ENCODE peak calls at places on chromosomes 3 and 15, in four cellular contexts. Y is lower lobe of right lung, I is suprapubic skin, U is right atrium auricular region. X is an unnamed sample.

GRCh38 chr15:28904541-28905303 is 18.9 kb downstream of the APBA2 start:
- DNase-seq in Y (no peak), I (peak), U (no peak), X (no peak)

GRCh38 chr15:36590838-36591237 is 11.4 kb downstream of the CDIN1 start:
- DNase-seq in Y (no peak), I (no peak), U (no peak), X (no peak)

GRCh38 chr3:149377408-149378111 is at the start of gene TM4SF1:
- DNase-seq in Y (peak), I (no peak), U (peak), X (peak)

GRCh38 chr3:44420676-44421075 is 56.8 kb downstream of the ZNF445 start:
- DNase-seq in Y (no peak), I (no peak), U (peak), X (no peak)

GRCh38 chr3:32374788-32375595 is 16.7 kb upstream of the CMTM7 start:
- DNase-seq in Y (no peak), I (no peak), U (peak), X (peak)

GRCh38 chr3:100810671-100811070 is 101.4 kb downstream of the TFG start:
- DNase-seq in Y (no peak), I (no peak), U (no peak), X (no peak)

GRCh38 chr3:71576966-71577459 is 6.5 kb downstream of the FOXP1 start:
- DNase-seq in Y (no peak), I (no peak), U (no peak), X (no peak)

GRCh38 chr3:152047465-152047864 is 174.0 kb downstream of the SUCNR1 start:
- DNase-seq in Y (no peak), I (no peak), U (no peak), X (no peak)

GRCh38 chr3:186380622-186381380 is 18.8 kb upstream of the DGKG start:
- DNase-seq in Y (no peak), I (no peak), U (no peak), X (peak)

GRCh38 chr3:186722457-186722856 is 5.3 kb downstream of the KNG1 start:
- DNase-seq in Y (no peak), I (no peak), U (no peak), X (no peak)

GRCh38 chr15:72184165-72184811 is 13.3 kb downstream of the GRAMD2A start:
- DNase-seq in Y (peak), I (peak), U (no peak), X (peak)

GRCh38 chr3:53252105-53252946 is 3.5 kb downstream of the TKT start:
- DNase-seq in Y (peak), I (no peak), U (no peak), X (no peak)

GRCh38 chr3:8625991-8626390 is 18.6 kb downstream of the SSUH2 start:
- DNase-seq in Y (no peak), I (no peak), U (no peak), X (no peak)

GRCh38 chr3:46930945-46931403 is 45.6 kb downstream of the CCDC12 start:
- DNase-seq in Y (peak), I (no peak), U (no peak), X (no peak)

GRCh38 chr3:161035711-161036110 is 69.4 kb downstream of the B3GALNT1 start:
- DNase-seq in Y (no peak), I (no peak), U (no peak), X (peak)

GRCh38 chr3:105747056-105747455 is 121.8 kb downstream of the CBLB start:
- DNase-seq in Y (no peak), I (no peak), U (no peak), X (no peak)

GRCh38 chr3:133540896-133541674 is 32.4 kb upstream of the CDV3 start:
- DNase-seq in Y (no peak), I (no peak), U (no peak), X (no peak)

GRCh38 chr3:178443634-178444033 is 92.6 kb upstream of the KCNMB2 start:
- DNase-seq in Y (no peak), I (no peak), U (no peak), X (peak)

GRCh38 chr3:14517601-14518431 is 22.3 kb downstream of the GRIP2 start:
- DNase-seq in Y (no peak), I (peak), U (no peak), X (no peak)

GRCh38 chr3:45545476-45545875 is 49.1 kb upstream of the LIMD1 start:
- DNase-seq in Y (no peak), I (no peak), U (peak), X (no peak)

GRCh38 chr3:39065197-39065596 is 13.4 kb downstream of the WDR48 start:
- DNase-seq in Y (no peak), I (no peak), U (no peak), X (no peak)

GRCh38 chr3:60309539-60310268 is 941.5 kb downstream of the FHIT start:
- DNase-seq in Y (no peak), I (no peak), U (no peak), X (no peak)

GRCh38 chr15:40314723-40315276 is 7.1 kb upstream of the PLCB2 start:
- DNase-seq in Y (no peak), I (no peak), U (no peak), X (no peak)

GRCh38 chr3:132084982-132085381 is 50.2 kb upstream of the CPNE4 start:
- DNase-seq in Y (no peak), I (no peak), U (no peak), X (no peak)

GRCh38 chr3:29606416-29606815 is 325.5 kb downstream of the RBMS3 start:
- DNase-seq in Y (no peak), I (no peak), U (no peak), X (no peak)

GRCh38 chr3:100245932-100246331 is 14.9 kb upstream of the TBC1D23 start:
- DNase-seq in Y (no peak), I (no peak), U (no peak), X (no peak)

GRCh38 chr15:51004103-51004536 is 90.6 kb downstream of the TNFAIP8L3 start:
- DNase-seq in Y (no peak), I (no peak), U (no peak), X (no peak)

GRCh38 chr3:11056531-11057050 is 64.0 kb downstream of the SLC6A1 start:
- DNase-seq in Y (no peak), I (peak), U (no peak), X (no peak)

GRCh38 chr3:42031808-42032475 is 59.2 kb upstream of the TRAK1 start:
- DNase-seq in Y (no peak), I (no peak), U (peak), X (no peak)

GRCh38 chr15:33057845-33058244 is 136.7 kb downstream of the FMN1 start:
- DNase-seq in Y (no peak), I (no peak), U (no peak), X (no peak)

GRCh38 chr15:60414016-60414682 is 16.4 kb upstream of the ANXA2 start:
- DNase-seq in Y (no peak), I (no peak), U (no peak), X (no peak)

DNA sequence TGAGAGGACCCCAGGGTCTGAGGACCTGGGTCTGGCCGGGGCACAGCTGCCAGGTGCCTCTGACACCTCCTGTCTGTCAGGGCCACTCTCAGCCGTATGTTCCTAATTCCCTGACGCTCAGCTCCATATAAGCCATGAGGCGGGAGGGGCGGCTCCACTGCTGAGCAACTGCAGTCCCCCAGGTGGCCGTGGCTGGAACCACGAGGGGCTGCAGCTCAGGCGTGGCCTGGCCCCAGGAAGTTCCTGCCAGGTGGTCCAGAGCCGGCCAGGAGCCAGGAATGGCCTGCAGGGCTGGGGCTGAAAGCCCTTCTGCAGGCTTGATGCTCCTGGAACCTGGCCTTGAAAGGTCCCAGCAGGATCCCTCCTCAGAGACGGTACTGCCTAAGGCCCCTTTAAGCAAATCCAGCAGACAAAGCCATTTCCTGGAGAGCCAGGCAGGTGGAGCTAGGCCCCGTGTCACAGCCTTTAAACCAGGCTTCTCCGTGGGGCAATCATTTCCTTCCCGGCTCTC is 118.0 kb downstream of the CHSY1 start:
- DNase-seq in Y (peak), I (no peak), U (no peak), X (no peak)
- TF ChIP-seq CTCF in Y (no peak), I (no peak), U (no peak), X (no peak)

GRCh38 chr15:67077641-67078215 is 12.3 kb downstream of the SMAD3 start:
- DNase-seq in Y (no peak), I (no peak), U (no peak), X (peak)
- H3K4me3 ChIP-seq in Y (no peak), I (no peak), U (no peak), X (no peak)

DNA sequence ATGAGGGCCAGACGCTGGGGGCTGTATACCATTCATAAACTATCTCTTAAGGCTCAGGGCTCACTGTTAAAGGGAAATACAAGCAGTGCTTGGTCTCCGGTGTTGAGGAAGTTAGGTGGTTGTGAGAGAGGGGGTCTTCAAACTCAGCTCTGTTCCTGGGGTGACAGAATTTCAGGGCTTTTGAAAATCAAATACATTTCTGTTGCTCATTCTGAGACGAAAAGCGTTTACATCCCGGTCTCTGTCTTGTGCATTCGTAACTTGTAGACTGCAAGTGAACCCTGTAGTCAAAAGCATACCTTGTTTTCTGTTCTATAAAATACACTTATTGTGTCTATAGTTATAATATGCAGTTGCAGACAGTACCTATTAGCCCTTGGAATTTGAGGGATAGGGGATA is 1.7 kb downstream of the SLCO3A1 start:
- DNase-seq in Y (no peak), I (no peak), U (no peak), X (no peak)
- TF ChIP-seq CTCF in Y (no peak), I (no peak), U (no peak), X (no peak)

GRCh38 chr3:156598413-156598812 is 43.5 kb upstream of the SSR3 start:
- DNase-seq in Y (no peak), I (no peak), U (no peak), X (no peak)

GRCh38 chr3:156594229-156594683 is 39.3 kb upstream of the SSR3 start:
- DNase-seq in Y (no peak), I (no peak), U (no peak), X (no peak)

GRCh38 chr3:156599475-156599874 is 44.6 kb upstream of the SSR3 start:
- DNase-seq in Y (no peak), I (no peak), U (no peak), X (no peak)

GRCh38 chr3:156599061-156599460 is 44.1 kb upstream of the SSR3 start:
- DNase-seq in Y (no peak), I (no peak), U (no peak), X (no peak)

GRCh38 chr3:156593814-156594213 is 38.9 kb upstream of the SSR3 start:
- DNase-seq in Y (no peak), I (no peak), U (no peak), X (no peak)
- H3K4me3 ChIP-seq in Y (no peak), I (no peak), U (peak), X (no peak)